ENCODE peak calls at places on chromosomes 1 and 21, in ten cellular contexts. Z is progenitor cell of endocrine pancreas, E is fibroblast of mammary gland, X is foreskin keratinocyte, S is heart right ventricle, M is pancreas, K is AG09319, T is psoas muscle, O is cardiac muscle cell, Y is H9. I is an unnamed sample.

GRCh38 chr1:229107302-229107815 is 163.6 kb upstream of the RAB4A start:
- DNase-seq in O (no peak), T (no peak), X (no peak), Y (no peak), E (peak; percentile 38), K (no peak), S (no peak), Z (no peak), M (no peak), I (no peak)

GRCh38 chr1:37096523-37096922 is 62.2 kb upstream of the GRIK3 start:
- DNase-seq in X (no peak), Z (no peak), T (no peak), S (no peak), O (no peak), K (no peak), E (no peak), Y (peak; percentile 73), M (no peak), I (no peak)

GRCh38 chr21:33572350-33572749 is 16.1 kb downstream of the DONSON start:
- DNase-seq in Y (no peak), M (no peak), X (no peak), O (no peak), K (no peak), S (no peak), E (no peak), Z (no peak), T (no peak), I (no peak)

GRCh38 chr21:29074007-29074376 is 544 bp upstream of the CCT8 start:
- DNase-seq in X (no peak), T (no peak), Z (no peak), Y (no peak), M (no peak), S (no peak), K (no peak), O (no peak), E (no peak), I (no peak)

GRCh38 chr1:217535601-217536377 is 95.1 kb downstream of the GPATCH2 start:
- DNase-seq in S (no peak), E (peak; percentile 48), Z (no peak), O (no peak), K (no peak), X (peak; percentile 21), M (no peak), T (peak; percentile 13), Y (no peak), I (no peak)

GRCh38 chr1:3319874-3320245 is 134.6 kb upstream of the ARHGEF16 start:
- DNase-seq in K (no peak), X (no peak), O (peak; percentile 65), Z (peak; percentile 44), S (peak; percentile 45), M (peak; percentile 65), E (peak; percentile 60), Y (peak; percentile 86), T (no peak), I (no peak)

GRCh38 chr21:27802816-27803475 is 836.1 kb upstream of the ADAMTS5 start:
- DNase-seq in T (no peak), K (no peak), X (peak; percentile 11), E (peak; percentile 60), Z (no peak), M (no peak), S (peak; percentile 36), Y (peak; percentile 57), O (peak; percentile 52), I (no peak)

GRCh38 chr1:99943238-99943794 is 26.5 kb upstream of the SLC35A3 start:
- DNase-seq in X (peak; percentile 18), E (peak; percentile 72), Z (no peak), M (no peak), Y (no peak), O (peak; percentile 1), T (no peak), S (no peak), K (peak; percentile 79), I (no peak)

GRCh38 chr1:60583696-60584095 is 498.7 kb upstream of the NFIA start:
- DNase-seq in M (no peak), S (no peak), X (no peak), E (no peak), Y (no peak), O (no peak), K (no peak), Z (no peak), T (no peak), I (no peak)

DNA sequence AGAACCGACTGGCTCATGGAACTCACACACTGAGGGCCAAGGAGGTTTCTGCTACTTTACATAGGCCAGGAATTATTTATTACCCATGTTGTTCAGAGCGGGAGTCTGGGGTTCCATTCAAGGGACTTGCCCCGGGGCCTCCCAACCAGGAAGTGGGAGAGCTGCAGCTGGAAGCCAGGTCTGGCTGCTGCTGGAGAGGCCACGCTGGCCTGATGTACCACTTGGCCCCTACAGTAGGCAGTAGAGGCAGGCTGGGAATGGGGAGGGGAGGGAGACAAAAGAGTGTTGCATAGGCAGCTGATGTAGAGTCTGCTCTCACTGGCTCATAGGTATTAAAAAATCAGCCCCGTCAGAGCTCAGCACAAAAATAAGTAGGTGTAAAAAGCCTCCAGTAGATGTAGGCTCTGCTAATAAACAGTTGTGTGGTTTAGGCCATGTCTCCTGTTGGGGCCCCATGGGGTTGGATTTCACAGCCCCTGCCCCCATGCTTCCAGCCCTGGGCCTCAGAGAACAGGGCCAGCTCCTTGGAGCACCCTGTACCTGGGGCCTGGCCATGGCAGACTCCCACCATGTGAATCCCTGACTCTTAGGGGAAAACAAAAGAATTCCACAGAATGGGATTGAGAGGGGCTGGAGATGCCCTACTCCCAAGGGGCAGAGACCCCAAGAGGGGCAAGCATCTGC is 11.7 kb downstream of the LRP8 start:
- DNase-seq in E (no peak), T (peak; percentile 19), Z (no peak), M (no peak), O (no peak), K (no peak), Y (no peak), S (no peak), X (no peak), I (no peak)
- TF ChIP-seq CTCF in E (no peak), T (no peak), Z (peak; percentile 15), M (no peak), O (peak; percentile 18), K (no peak), Y (peak; percentile 30), S (no peak), X (no peak), I (no peak)

GRCh38 chr1:80847904-80848303 is 952.8 kb upstream of the ADGRL2 start:
- DNase-seq in M (no peak), Z (no peak), X (no peak), Y (no peak), T (no peak), K (no peak), S (no peak), O (no peak), E (no peak), I (no peak)

GRCh38 chr1:80841261-80841660 is 959.5 kb upstream of the ADGRL2 start:
- DNase-seq in X (no peak), Z (no peak), K (no peak), T (no peak), S (no peak), E (no peak), O (no peak), M (no peak), Y (no peak), I (no peak)

DNA sequence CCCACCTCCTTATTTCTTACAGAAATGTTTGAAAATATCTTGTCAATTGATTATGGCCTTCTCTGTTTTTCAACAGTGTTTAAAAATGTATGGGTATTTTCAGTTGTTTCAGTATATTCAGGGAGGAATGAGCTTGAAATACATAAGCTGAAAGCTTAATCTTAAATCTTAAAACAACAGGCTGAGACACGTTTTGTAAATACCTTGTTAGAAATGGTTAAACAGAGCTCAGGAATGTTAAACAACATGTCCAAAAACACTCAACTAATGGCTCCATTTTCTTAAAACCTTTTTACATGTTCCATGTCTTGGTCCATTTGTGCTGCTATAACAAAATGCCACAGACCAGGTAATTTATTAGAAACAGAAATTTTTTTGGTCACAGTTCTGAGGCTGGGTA is 953.8 kb upstream of the ADGRL2 start:
- DNase-seq in E (no peak), M (no peak), Y (no peak), O (no peak), Z (no peak), S (no peak), K (no peak), T (no peak), X (peak; percentile 32), I (no peak)
- TF ChIP-seq CTCF in E (no peak), M (no peak), Y (no peak), O (no peak), Z (no peak), S (no peak), K (no peak), T (no peak), X (no peak), I (no peak)

GRCh38 chr1:88802950-88803349 is 88.4 kb downstream of the GTF2B start:
- DNase-seq in M (no peak), S (no peak), Z (no peak), K (no peak), Y (no peak), E (peak; percentile 66), X (peak; percentile 16), T (no peak), O (no peak), I (no peak)
- TF ChIP-seq CTCF in M (no peak), S (no peak), Z (no peak), K (no peak), Y (no peak), E (no peak), X (no peak), T (no peak), O (no peak), I (no peak)

GRCh38 chr1:185811062-185811709 is 77.0 kb downstream of the HMCN1 start:
- DNase-seq in O (no peak), M (no peak), Y (no peak), X (no peak), S (no peak), T (no peak), E (peak; percentile 17), K (no peak), Z (no peak), I (no peak)

GRCh38 chr1:185812934-185813333 is 78.7 kb downstream of the HMCN1 start:
- DNase-seq in E (no peak), Z (no peak), K (no peak), T (no peak), X (no peak), S (no peak), Y (no peak), M (no peak), O (no peak), I (no peak)

GRCh38 chr1:185816460-185816859 is 82.3 kb downstream of the HMCN1 start:
- DNase-seq in Y (no peak), T (no peak), S (no peak), O (no peak), E (peak; percentile 96), K (peak; percentile 50), Z (no peak), X (no peak), M (no peak), I (no peak)

GRCh38 chr1:185808675-185809074 is 74.5 kb downstream of the HMCN1 start:
- DNase-seq in O (no peak), Y (no peak), K (no peak), T (no peak), Z (no peak), E (no peak), S (no peak), M (no peak), X (no peak), I (no peak)

DNA sequence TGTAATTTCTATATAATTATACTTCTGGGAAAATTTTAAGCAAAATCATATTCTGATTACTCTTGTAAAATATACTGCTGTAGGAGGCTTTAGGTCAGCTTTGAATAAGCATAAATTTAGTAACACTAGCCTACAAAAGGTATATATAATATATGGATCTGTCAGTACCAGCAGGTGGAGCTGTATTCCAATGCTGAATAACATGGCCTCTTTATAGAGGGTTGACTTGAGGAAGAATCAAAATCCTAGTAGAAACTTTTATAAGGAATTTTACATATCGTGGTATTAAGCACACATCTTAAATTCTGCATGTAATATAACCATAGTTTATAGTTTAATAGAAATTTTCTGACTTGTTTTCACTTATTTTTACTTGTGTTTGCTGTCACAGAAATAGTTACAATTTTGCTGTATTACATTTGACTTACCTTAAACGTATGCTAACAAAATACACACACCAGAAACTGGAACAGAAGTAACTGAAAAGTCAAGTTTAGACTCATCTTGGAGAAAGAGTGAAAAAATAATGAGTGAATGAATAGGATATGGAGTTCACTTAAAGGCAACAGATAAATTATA is 79.3 kb downstream of the HMCN1 start:
- DNase-seq in O (peak; percentile 59), S (peak; percentile 13), M (no peak), K (peak; percentile 34), Y (no peak), Z (no peak), T (no peak), X (peak; percentile 11), E (peak; percentile 79), I (no peak)
- TF ChIP-seq CTCF in O (peak; percentile 65), S (no peak), M (no peak), K (peak; percentile 60), Y (peak; percentile 87), Z (peak; percentile 73), T (peak; percentile 43), X (peak; percentile 86), E (peak; percentile 68), I (peak; percentile 80)